ENCODE peak calls at places on chromosomes 3 and 15, in nine cellular contexts. W is hepatocyte, S is uterus, Q is tibial artery, U is AG04450, B is DND-41, Y is body of pancreas, Z is A549, D is fibroblast of lung. R is an unnamed sample.

GRCh38 chr3:22986958-22987357 is 216.2 kb upstream of the UBE2E2 start:
- DNase-seq in Z (no peak), D (no peak), S (no peak), Y (no peak), B (no peak), U (no peak), Q (no peak), W (peak), R (no peak)

GRCh38 chr3:147370316-147370715 is 36.0 kb downstream of the ZIC4 start:
- DNase-seq in B (no peak), Y (no peak), W (no peak), Q (no peak), U (no peak), S (no peak), D (no peak), Z (no peak), R (no peak)

GRCh38 chr3:115254492-115255196 is 107.6 kb upstream of the ZBTB20 start:
- DNase-seq in B (no peak), U (no peak), Q (no peak), D (no peak), Y (no peak), W (no peak), Z (no peak), S (no peak), R (no peak)

GRCh38 chr3:78645628-78646310 is 1122.0 kb downstream of the ROBO1 start:
- DNase-seq in U (peak), Z (peak), B (no peak), S (no peak), Q (no peak), Y (no peak), W (peak), D (peak), R (peak)

GRCh38 chr3:5022966-5023776 is 43.9 kb downstream of the BHLHE40 start:
- DNase-seq in B (no peak), S (peak), U (peak), Y (peak), D (peak), W (peak), Z (peak), Q (no peak), R (peak)

GRCh38 chr3:122940628-122941086 is 86.9 kb downstream of the SEMA5B start:
- DNase-seq in W (no peak), Q (no peak), D (no peak), B (no peak), Y (no peak), Z (no peak), U (no peak), S (peak), R (no peak)

GRCh38 chr15:54772663-54773062 is 424.1 kb downstream of the RSL24D1 start:
- DNase-seq in U (no peak), S (no peak), W (no peak), Q (no peak), Z (no peak), D (no peak), B (no peak), Y (no peak), R (no peak)

GRCh38 chr3:67006460-67006859 is 8.4 kb downstream of the KBTBD8 start:
- DNase-seq in U (peak), B (no peak), Q (no peak), D (peak), S (no peak), W (no peak), Y (no peak), Z (no peak), R (no peak)

GRCh38 chr15:28191832-28192231 is 92.7 kb upstream of the OCA2 start:
- DNase-seq in D (peak), S (no peak), W (peak), Y (peak), B (no peak), Q (no peak), Z (no peak), U (peak), R (no peak)

GRCh38 chr3:66633982-66634381 is 133.2 kb upstream of the LRIG1 start:
- DNase-seq in Y (no peak), Z (no peak), W (no peak), S (no peak), U (no peak), B (no peak), D (no peak), Q (no peak), R (no peak)

GRCh38 chr3:83928391-83928790 is 1030.4 kb upstream of the CADM2 start:
- DNase-seq in D (no peak), Z (no peak), U (no peak), W (peak), S (no peak), Y (no peak), Q (no peak), B (no peak), R (peak)

GRCh38 chr15:77507151-77507847 is 86.6 kb downstream of the HMG20A start:
- DNase-seq in Z (no peak), Y (peak), U (no peak), B (no peak), Q (peak), S (no peak), D (peak), W (no peak), R (no peak)

GRCh38 chr3:126372413-126373145 is 15.4 kb upstream of the KLF15 start:
- DNase-seq in Z (no peak), W (no peak), B (no peak), Y (no peak), S (no peak), Q (peak), D (no peak), U (no peak), R (no peak)

GRCh38 chr3:87206070-87206469 is 21.0 kb upstream of the CHMP2B start:
- DNase-seq in Y (no peak), Z (peak), Q (no peak), S (no peak), W (peak), U (peak), D (peak), B (no peak), R (no peak)

GRCh38 chr15:68367226-68367625 is 64.7 kb downstream of the ITGA11 start:
- DNase-seq in Z (no peak), S (no peak), W (no peak), D (no peak), Y (no peak), B (no peak), U (no peak), Q (no peak), R (no peak)

GRCh38 chr3:58471025-58471887 is 20.6 kb upstream of the KCTD6 start:
- DNase-seq in B (no peak), U (peak), Z (peak), Q (no peak), S (peak), W (peak), D (peak), Y (peak), R (peak)

GRCh38 chr3:14988988-14989394 is 41.6 kb downstream of the NR2C2 start:
- DNase-seq in B (no peak), Q (no peak), U (no peak), D (no peak), W (no peak), Y (no peak), Z (peak), S (no peak), R (no peak)

GRCh38 chr3:9808345-9809037 is 1.6 kb upstream of the TTLL3 start:
- DNase-seq in B (peak), W (peak), U (no peak), D (peak), Y (no peak), Q (no peak), S (no peak), Z (peak), R (peak)

GRCh38 chr3:108488631-108489030 is 21.8 kb downstream of the MYH15 start:
- DNase-seq in Q (no peak), S (no peak), Y (no peak), U (peak), B (no peak), D (peak), W (no peak), Z (no peak), R (no peak)

GRCh38 chr15:35886765-35887164 is 340.8 kb upstream of the DPH6 start:
- DNase-seq in B (no peak), Z (no peak), U (no peak), D (peak), Q (no peak), W (no peak), S (no peak), Y (no peak), R (peak)

DNA sequence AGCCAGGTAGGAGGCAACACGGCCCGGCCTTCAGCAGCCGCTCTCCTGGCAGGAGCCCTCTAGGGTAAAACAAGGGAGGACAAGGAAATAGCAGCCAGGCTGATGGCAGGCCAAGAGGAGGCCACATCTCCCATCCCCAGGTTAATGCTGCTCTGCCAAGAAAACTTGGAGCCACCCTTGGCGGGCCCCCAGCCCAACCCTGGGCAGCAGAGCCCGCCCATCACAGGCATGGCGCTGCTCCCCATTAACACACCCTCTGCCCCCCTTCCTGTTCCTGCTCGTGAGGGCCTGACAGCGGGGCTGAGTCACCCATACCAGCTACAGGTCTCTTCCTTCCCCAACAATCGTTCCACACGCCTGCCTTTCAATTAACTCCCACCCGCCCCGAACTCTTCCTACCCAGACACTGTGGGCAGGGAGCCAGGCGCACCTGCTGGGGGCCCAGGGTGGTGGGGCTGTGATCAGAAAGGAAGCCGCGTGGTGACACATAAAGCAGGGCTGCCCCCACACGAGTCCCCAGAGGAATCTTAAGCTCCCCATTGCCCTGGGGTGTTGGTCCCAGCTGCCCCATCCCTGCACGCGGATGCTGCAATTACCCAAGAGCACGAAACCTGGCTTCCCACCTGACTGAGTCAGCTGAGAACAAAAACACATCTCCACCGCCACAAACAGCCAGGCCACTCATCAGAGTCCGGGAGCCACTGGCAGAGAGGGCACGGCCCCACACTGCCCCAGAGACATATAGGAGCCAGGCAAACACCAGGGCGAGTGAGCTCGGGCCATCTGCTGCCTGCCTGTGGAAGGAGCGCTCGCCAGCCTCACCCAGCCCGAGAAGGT is at the start of gene C15orf62:
- DNase-seq in W (peak), Y (no peak), S (peak), U (no peak), D (peak), Z (no peak), Q (peak), B (peak), R (peak)
- H3K27ac ChIP-seq in W (peak), Y (peak), S (peak), U (no peak), D (no peak), Z (no peak), Q (no peak), B (peak), R (peak)

GRCh38 chr3:119279101-119279554 is 15.1 kb upstream of the ARHGAP31 start:
- DNase-seq in Q (peak), W (no peak), Y (peak), D (no peak), U (no peak), B (no peak), S (peak), Z (no peak), R (no peak)
- H3K27ac ChIP-seq in Q (peak), W (peak), Y (no peak), D (no peak), U (no peak), B (no peak), S (peak), Z (no peak), R (no peak)

DNA sequence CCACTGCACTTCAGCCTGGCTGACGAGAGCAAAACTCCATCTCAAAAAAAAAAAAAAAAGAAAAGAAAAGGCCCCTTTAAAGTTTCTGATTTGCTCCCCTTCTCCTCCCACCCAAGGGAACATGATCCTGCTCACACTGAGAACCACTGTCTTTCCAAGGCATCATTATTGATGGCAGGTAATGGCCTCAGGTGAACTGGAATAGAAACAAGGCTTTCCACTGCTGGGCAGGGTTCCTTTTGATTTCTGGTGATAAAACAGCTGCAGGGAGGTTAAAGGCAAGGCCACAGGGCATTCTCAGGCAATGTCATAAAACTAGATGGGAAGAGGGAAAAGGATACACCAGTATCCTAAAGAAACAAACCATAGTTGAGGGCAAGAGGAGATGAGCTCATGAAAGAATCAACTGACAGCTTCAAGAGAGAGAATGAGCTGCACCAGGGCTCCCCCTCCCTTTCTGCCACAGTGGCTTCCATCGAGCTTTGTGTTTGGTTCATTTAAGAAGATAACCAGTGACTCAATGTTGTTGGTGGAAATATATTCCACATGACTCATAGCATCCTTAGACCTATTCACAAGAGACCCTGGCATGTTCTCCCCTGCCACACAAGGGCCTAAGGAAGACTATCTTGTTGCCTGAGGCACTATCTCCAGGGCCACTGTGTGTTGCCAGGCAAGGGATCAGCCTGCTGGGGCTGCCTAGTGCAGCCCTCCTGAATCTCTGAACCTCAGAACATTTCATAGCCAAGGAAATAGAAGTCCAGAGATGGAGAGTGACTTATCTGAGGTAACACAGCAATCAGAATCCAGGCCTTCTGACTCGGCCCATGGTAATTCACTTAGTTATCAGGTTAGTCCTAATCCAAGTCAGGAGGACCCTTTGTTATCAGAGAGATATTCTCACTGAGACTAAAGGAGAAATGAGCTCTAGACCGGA is 86.5 kb downstream of the WDR76 start:
- DNase-seq in W (peak), Y (no peak), D (peak), U (peak), Q (peak), Z (peak), B (no peak), S (peak), R (peak)
- H3K27ac ChIP-seq in W (peak), Y (no peak), D (peak), U (peak), Q (peak), Z (peak), B (no peak), S (peak), R (no peak)

DNA sequence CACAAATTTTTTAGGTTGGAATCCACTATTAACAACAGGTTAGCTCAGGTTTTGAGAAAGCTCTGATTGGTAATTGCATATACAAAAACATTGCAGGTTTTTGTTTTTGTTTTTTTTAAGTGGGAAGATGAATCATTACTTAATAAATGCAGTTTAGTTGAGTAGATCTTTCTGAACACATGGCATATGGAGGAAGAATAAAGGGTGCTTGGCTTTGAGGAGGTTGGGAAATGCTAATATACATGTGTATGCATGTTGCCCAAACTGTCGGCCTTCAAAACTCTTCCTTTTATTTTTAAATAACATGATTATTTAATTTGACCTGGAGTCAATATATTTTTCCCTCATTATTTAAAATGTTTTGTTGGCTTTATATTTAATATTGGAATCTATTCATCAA is 32.8 kb downstream of the ZBTB38 start:
- DNase-seq in Q (no peak), Z (no peak), W (no peak), B (no peak), D (no peak), Y (no peak), U (no peak), S (no peak), R (no peak)
- H3K27ac ChIP-seq in Q (peak), Z (peak), W (peak), B (no peak), D (peak), Y (peak), U (no peak), S (peak), R (no peak)

GRCh38 chr15:57384024-57384423 is 7.7 kb downstream of the CGNL1 start:
- DNase-seq in Y (peak), U (no peak), S (peak), D (peak), Z (no peak), B (no peak), W (no peak), Q (no peak), R (no peak)

GRCh38 chr15:57387644-57388076 is 11.4 kb downstream of the CGNL1 start:
- DNase-seq in Z (no peak), Y (no peak), Q (no peak), S (no peak), U (no peak), B (no peak), W (no peak), D (no peak), R (no peak)

GRCh38 chr15:57384816-57385215 is 8.5 kb downstream of the CGNL1 start:
- DNase-seq in U (peak), Q (no peak), Y (no peak), S (no peak), B (no peak), W (no peak), D (peak), Z (no peak), R (no peak)

GRCh38 chr15:57387011-57387410 is 10.7 kb downstream of the CGNL1 start:
- DNase-seq in S (no peak), W (no peak), Q (no peak), Y (no peak), U (no peak), Z (no peak), B (no peak), D (no peak), R (no peak)

GRCh38 chr15:57385923-57386390 is 9.7 kb downstream of the CGNL1 start:
- DNase-seq in W (no peak), U (no peak), Z (no peak), B (no peak), D (no peak), Q (no peak), Y (no peak), S (no peak), R (no peak)
- H3K27ac ChIP-seq in W (no peak), U (no peak), Z (no peak), B (no peak), D (no peak), Q (no peak), Y (no peak), S (no peak), R (no peak)

GRCh38 chr3:186785517-186786018 is 2.2 kb downstream of the EIF4A2 start:
- DNase-seq in Y (no peak), W (no peak), B (no peak), D (no peak), Z (no peak), Q (no peak), U (no peak), S (no peak), R (no peak)
- H3K27ac ChIP-seq in Y (no peak), W (peak), B (peak), D (peak), Z (peak), Q (peak), U (no peak), S (no peak), R (no peak)

DNA sequence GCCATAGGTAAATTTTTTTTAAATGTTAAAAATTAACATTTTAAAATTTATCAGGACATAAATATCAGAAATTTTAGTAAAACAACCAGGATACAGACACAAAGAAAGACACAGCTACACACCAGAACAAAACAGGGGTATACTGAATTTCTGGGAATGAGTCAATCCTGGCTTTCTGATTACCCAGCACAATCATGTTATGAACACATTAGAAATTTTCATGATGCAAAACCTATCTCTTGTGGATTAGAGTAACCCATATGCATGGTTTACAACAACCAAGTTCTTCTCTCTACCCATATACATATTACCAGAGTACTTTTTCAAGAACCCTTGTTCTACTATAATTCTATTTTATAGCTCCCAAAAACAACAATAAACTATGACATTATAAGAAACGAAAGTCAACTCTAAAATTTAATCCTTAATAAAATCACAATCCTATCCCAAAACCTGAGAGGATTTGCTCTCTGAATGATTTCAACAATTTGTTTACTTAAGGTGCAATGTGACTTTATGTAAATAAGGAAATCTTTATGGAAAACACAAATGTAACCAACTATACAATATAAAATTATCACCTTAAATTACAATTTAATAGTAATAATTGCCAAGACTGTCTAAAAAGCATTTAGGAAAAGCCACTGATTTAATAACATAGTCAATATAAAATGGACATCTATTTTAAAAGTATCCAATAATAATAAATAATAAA is 184.5 kb downstream of the TBC1D5 start:
- DNase-seq in W (no peak), D (no peak), S (no peak), Y (no peak), Q (no peak), B (no peak), U (no peak), Z (no peak), R (no peak)
- H3K27ac ChIP-seq in W (no peak), D (no peak), S (no peak), Y (no peak), Q (no peak), B (no peak), U (no peak), Z (no peak), R (no peak)

GRCh38 chr3:156259896-156260788 is 139.8 kb downstream of the KCNAB1 start:
- DNase-seq in Z (no peak), Q (no peak), S (no peak), Y (no peak), D (peak), W (no peak), U (no peak), B (no peak), R (no peak)
- H3K27ac ChIP-seq in Z (no peak), Q (peak), S (no peak), Y (no peak), D (no peak), W (no peak), U (no peak), B (no peak), R (no peak)

R was measured in A673.